ENCODE peak calls at places on chromosomes 1 and 21, in six cellular contexts. F is thyroid gland, T is upper lobe of left lung, C is tibial artery, G is uterus, M is pancreas. K is an unnamed sample.

GRCh38 chr1:88736633-88737248 is 52.7 kb downstream of the PKN2 start:
- DNase-seq in M (peak; percentile 14), F (no peak), G (no peak), T (no peak), C (no peak), K (peak; percentile 16)

GRCh38 chr1:228007801-228008341 is 1.1 kb downstream of the WNT3A start:
- DNase-seq in C (no peak), G (no peak), M (no peak), F (no peak), T (no peak), K (no peak)

GRCh38 chr1:84930831-84931230 is 37.8 kb upstream of the LPAR3 start:
- DNase-seq in M (no peak), F (no peak), T (no peak), G (no peak), C (no peak), K (no peak)

GRCh38 chr1:10724948-10725852 is 71.2 kb downstream of the CASZ1 start:
- DNase-seq in F (peak; percentile 93), M (peak; percentile 72), T (peak; percentile 78), G (peak; percentile 63), C (peak; percentile 40), K (no peak)

GRCh38 chr1:15384301-15384901 is 25.3 kb upstream of the EFHD2 start:
- DNase-seq in F (no peak), C (no peak), T (no peak), M (no peak), G (no peak), K (peak; percentile 23)

GRCh38 chr1:233113009-233113712 is 162.8 kb downstream of the NTPCR start:
- DNase-seq in M (peak; percentile 13), F (peak; percentile 63), T (peak; percentile 89), G (peak; percentile 83), C (peak; percentile 83), K (peak; percentile 14)

GRCh38 chr21:43847301-43847700 is 17.7 kb upstream of the AGPAT3 start:
- DNase-seq in G (no peak), C (no peak), M (no peak), T (no peak), F (no peak), K (no peak)

GRCh38 chr1:158019177-158019868 is 25.9 kb downstream of the KIRREL1 start:
- DNase-seq in C (peak; percentile 74), M (peak; percentile 45), G (peak; percentile 70), F (peak; percentile 42), T (peak; percentile 63), K (no peak)

GRCh38 chr21:46562472-46562871 is 42.4 kb downstream of the S100B start:
- DNase-seq in M (no peak), G (no peak), C (no peak), F (no peak), T (no peak), K (no peak)

GRCh38 chr21:32457962-32458361 is 45.5 kb downstream of the EVA1C start:
- DNase-seq in G (no peak), C (no peak), M (no peak), F (no peak), T (no peak), K (no peak)

GRCh38 chr1:14913475-14914155 is 239.9 kb upstream of the TMEM51 start:
- DNase-seq in G (no peak), T (no peak), F (peak; percentile 55), C (no peak), M (no peak), K (peak; percentile 57)

GRCh38 chr1:233912909-233913308 is 8.4 kb downstream of the SLC35F3 start:
- DNase-seq in G (no peak), M (no peak), T (no peak), C (no peak), F (no peak), K (no peak)

GRCh38 chr1:67149179-67149770 is 14.5 kb upstream of the C1orf141 start:
- DNase-seq in F (peak; percentile 68), C (peak; percentile 62), T (peak; percentile 58), G (peak; percentile 51), M (peak; percentile 79), K (peak; percentile 23)

GRCh38 chr21:27693376-27693775 is 726.5 kb upstream of the ADAMTS5 start:
- DNase-seq in C (no peak), T (no peak), M (no peak), G (no peak), F (no peak), K (no peak)

GRCh38 chr1:220906561-220907334 is 27.5 kb downstream of the HLX start:
- DNase-seq in F (no peak), M (no peak), C (no peak), G (no peak), T (no peak), K (no peak)

GRCh38 chr1:66266350-66266749 is 267.6 kb upstream of the SGIP1 start:
- DNase-seq in C (no peak), G (no peak), F (no peak), M (no peak), T (no peak), K (no peak)

GRCh38 chr1:9774744-9775679 is 48.8 kb downstream of the CLSTN1 start:
- DNase-seq in C (no peak), M (no peak), G (no peak), T (no peak), F (no peak), K (no peak)

GRCh38 chr1:14629363-14629762 is 30.9 kb downstream of the KAZN start:
- DNase-seq in G (no peak), C (no peak), T (no peak), F (no peak), M (no peak), K (no peak)

GRCh38 chr21:31893841-31894240 is 21.0 kb downstream of the HUNK start:
- DNase-seq in F (no peak), C (no peak), M (no peak), T (no peak), G (no peak), K (no peak)

GRCh38 chr1:239843556-239843955 is 248.1 kb upstream of the FMN2 start:
- DNase-seq in C (no peak), M (no peak), F (no peak), T (no peak), G (no peak), K (no peak)

GRCh38 chr1:109793089-109793485 is 29.4 kb upstream of the EPS8L3 start:
- DNase-seq in C (peak; percentile 15), T (peak; percentile 15), M (no peak), G (peak; percentile 12), F (no peak), K (no peak)

GRCh38 chr21:43001316-43001715 is 27.0 kb downstream of the PKNOX1 start:
- DNase-seq in F (peak; percentile 62), M (no peak), G (peak; percentile 37), C (no peak), T (no peak), K (no peak)

DNA sequence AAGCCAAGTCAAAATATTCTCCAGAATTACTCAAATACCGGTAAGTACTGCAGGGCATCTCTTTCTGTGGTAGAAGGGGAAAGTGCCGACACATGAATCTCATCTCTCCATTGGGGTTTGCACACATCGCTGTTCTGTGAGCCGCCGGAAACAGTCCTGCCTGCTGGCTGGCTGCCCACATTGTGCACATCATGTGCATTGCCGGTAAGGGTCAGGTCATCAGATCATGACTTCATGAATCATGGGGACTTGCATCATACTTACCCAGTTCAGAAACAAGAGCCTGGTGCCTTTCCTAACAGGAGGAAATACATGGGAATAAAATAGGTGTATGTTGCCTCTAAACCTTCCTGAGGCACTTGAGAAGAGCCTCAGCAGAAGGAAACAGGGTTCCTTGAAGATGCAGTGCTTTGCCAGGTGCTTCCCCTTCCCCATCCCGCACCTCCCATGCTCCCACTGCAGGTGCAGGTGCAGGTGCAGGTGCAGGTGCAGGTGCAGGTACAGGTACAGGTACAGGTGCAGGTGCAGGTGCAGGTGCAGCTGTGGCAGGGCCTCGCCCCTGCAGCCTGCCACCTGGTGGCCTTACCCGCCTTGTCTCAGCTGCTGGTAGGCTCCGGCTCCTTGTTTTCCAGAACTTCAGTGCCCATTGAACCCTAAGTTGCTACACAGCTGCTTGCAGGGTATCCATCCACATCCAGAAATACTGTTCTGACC is 26.5 kb downstream of the GPR137B start:
- DNase-seq in C (peak; percentile 63), T (peak; percentile 65), G (peak; percentile 55), F (peak; percentile 35), M (no peak), K (no peak)
- TF ChIP-seq CTCF in C (no peak), T (no peak), G (no peak), F (no peak), M (no peak), K (peak; percentile 26)

GRCh38 chr1:167093863-167094516 is at the start of gene STYXL2:
- DNase-seq in M (no peak), C (no peak), F (no peak), G (no peak), T (no peak), K (no peak)
- H3K4me3 ChIP-seq in M (no peak within 1 kb of the TSS), C (peak within 1 kb of the TSS; percentile 51), F (no peak within 1 kb of the TSS), G (no peak within 1 kb of the TSS), T (no peak within 1 kb of the TSS), K (no peak within 1 kb of the TSS)

DNA sequence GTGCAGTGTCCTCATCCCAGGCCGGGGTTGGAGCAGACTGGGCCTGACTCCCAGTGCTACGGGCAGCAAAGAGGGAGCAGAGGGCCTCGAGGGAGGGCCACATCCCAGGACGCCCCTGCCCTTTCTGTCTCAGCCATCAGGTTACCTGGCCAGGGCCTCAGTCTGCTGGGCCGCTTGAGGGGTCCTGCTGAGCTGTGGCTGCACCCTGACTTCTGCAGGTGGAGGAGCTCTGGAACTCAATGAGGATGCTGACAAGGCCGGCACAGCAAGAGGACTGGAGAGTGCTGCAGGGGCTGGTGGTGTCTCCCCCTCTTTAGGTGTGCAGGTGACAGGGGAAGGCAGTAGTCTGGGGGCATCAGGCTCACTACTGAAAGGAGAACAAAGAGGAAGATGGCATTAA is 3.3 kb downstream of the ZNF692 start:
- DNase-seq in C (no peak), T (no peak), G (no peak), F (no peak), M (no peak), K (no peak)
- H3K36me3 ChIP-seq in C (peaks cover 37% of the 10 kb centered on the region), T (no peaks in the 10 kb centered on the region), G (no peaks in the 10 kb centered on the region), F (no peaks in the 10 kb centered on the region), M (no peaks in the 10 kb centered on the region), K (peaks cover 30% of the 10 kb centered on the region)

GRCh38 chr21:37564924-37565529 is 198.5 kb downstream of the DYRK1A start:
- DNase-seq in C (no peak), T (peak; percentile 29), M (peak; percentile 23), G (no peak), F (no peak), K (no peak)

GRCh38 chr21:37564341-37564923 is 197.9 kb downstream of the DYRK1A start:
- DNase-seq in T (peak; percentile 87), C (peak; percentile 79), F (peak; percentile 47), M (peak; percentile 81), G (peak; percentile 74), K (no peak)

GRCh38 chr21:37562920-37563640 is 196.5 kb downstream of the DYRK1A start:
- DNase-seq in T (peak; percentile 47), F (peak; percentile 41), M (peak; percentile 48), C (peak; percentile 37), G (no peak), K (no peak)

GRCh38 chr21:37561941-37562919 is 195.7 kb downstream of the DYRK1A start:
- DNase-seq in T (no peak), F (no peak), C (no peak), G (no peak), M (no peak), K (no peak)

DNA sequence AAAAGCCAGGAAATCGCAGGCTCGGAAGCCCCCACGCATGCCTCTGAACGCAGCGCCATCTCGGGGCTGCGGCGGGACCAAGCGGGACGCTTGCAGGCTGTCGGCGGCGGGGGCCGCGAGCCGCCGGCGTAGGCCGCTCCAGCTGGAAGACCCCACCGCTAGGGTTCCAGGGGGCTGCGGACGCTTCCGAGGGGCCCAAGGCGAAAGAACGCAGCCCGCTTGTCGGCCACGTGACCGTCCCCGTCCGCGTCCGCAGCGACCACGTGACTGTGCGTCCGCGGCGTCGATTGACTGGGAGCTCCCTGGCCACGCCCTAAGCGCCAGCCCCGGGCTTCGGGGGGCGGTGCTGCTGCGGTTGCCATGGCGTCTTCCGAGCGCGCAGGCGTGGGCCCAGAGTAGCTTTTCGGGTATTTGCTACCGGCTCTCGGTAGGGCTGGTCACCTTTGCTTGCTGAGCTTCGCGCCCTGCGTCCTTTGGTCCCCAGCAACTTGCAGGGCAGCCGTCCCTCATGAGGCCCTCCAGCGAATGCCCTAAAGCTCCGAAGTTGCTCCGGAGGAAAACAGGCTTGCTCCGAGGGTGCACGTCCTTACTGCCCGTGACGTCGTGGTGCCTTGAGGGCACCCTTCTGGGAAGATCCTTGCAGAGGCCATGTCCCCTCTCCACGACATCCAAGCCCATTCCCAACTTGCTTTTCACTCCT is 197.2 kb downstream of the DYRK1A start:
- DNase-seq in T (peak; percentile 97), F (peak; percentile 96), M (peak; percentile 93), C (peak; percentile 93), G (peak; percentile 91), K (peak; percentile 96)
- TF ChIP-seq CTCF in T (peak; percentile 52), F (no peak), M (no peak), C (peak; percentile 44), G (peak; percentile 53), K (peak; percentile 41)